ENCODE peak calls at places on chromosomes 2 and 18, in nine cellular contexts. S is kidney epithelial cell, M is upper lobe of left lung, B is astrocyte of the spinal cord, K is pancreas, U is small intestine, D is cardiac fibroblast, J is adipocyte, L is heart right ventricle. F is an unnamed sample.

GRCh38 chr18:58965291-58965929 is 100.7 kb downstream of the ZNF532 start:
- DNase-seq in L (no peak), K (no peak), M (no peak), S (no peak), B (no peak), D (no peak), U (no peak), J (no peak), F (no peak)

GRCh38 chr2:217178366-217178765 is 318.5 kb upstream of the TNP1 start:
- DNase-seq in B (no peak), J (no peak), L (no peak), M (no peak), S (no peak), K (no peak), D (no peak), U (no peak), F (no peak)

GRCh38 chr2:49044265-49044664 is 110.0 kb downstream of the FSHR start:
- DNase-seq in M (no peak), D (no peak), S (no peak), U (peak), B (no peak), L (no peak), J (no peak), K (no peak), F (no peak)

GRCh38 chr2:53859354-53860159 is at the start of gene GPR75:
- DNase-seq in M (peak), K (peak), U (peak), B (peak), J (peak), S (no peak), L (peak), D (peak), F (no peak)

GRCh38 chr18:58618822-58619553 is 9.9 kb downstream of the ALPK2 start:
- DNase-seq in U (no peak), M (no peak), D (no peak), J (no peak), L (no peak), S (no peak), B (peak), K (no peak), F (no peak)

GRCh38 chr2:16908671-16909070 is 243.0 kb upstream of the CYRIA start:
- DNase-seq in L (no peak), J (no peak), B (peak), U (no peak), K (no peak), S (no peak), D (peak), M (no peak), F (no peak)

GRCh38 chr18:57931038-57931437 is 113.0 kb upstream of the NEDD4L start:
- DNase-seq in B (no peak), L (no peak), U (peak), S (no peak), M (no peak), J (no peak), K (no peak), D (no peak), F (peak)

GRCh38 chr2:24617431-24617830 is 126.4 kb downstream of the NCOA1 start:
- DNase-seq in B (no peak), U (peak), J (no peak), K (no peak), S (no peak), M (no peak), L (no peak), D (no peak), F (no peak)

GRCh38 chr18:23259701-23260661 is 124.7 kb downstream of the CABLES1 start:
- DNase-seq in J (peak), D (peak), M (peak), B (peak), K (peak), U (peak), S (no peak), L (peak), F (peak)

GRCh38 chr2:54763636-54764291 is 40.3 kb downstream of the EML6 start:
- DNase-seq in K (no peak), B (no peak), J (no peak), U (peak), S (no peak), L (no peak), D (no peak), M (no peak), F (peak)

GRCh38 chr18:7601249-7601620 is 34.1 kb downstream of the PTPRM start:
- DNase-seq in U (no peak), S (peak), D (peak), B (peak), K (no peak), J (peak), M (no peak), L (no peak), F (no peak)

GRCh38 chr2:118835739-118836410 is 11.6 kb downstream of the EN1 start:
- DNase-seq in U (no peak), K (no peak), J (no peak), L (no peak), B (no peak), M (peak), D (no peak), S (no peak), F (no peak)

GRCh38 chr18:79791141-79791972 is 6.4 kb upstream of the KCNG2 start:
- DNase-seq in M (no peak), D (peak), L (peak), U (peak), K (no peak), J (peak), B (peak), S (peak), F (no peak)

GRCh38 chr2:128684523-128684922 is 365.9 kb upstream of the HS6ST1 start:
- DNase-seq in D (no peak), B (no peak), K (no peak), J (no peak), S (no peak), M (no peak), U (no peak), L (no peak), F (no peak)

GRCh38 chr2:165745916-165746315 is 48.1 kb downstream of the GALNT3 start:
- DNase-seq in K (no peak), L (no peak), J (peak), D (peak), S (peak), B (peak), M (no peak), U (no peak), F (no peak)

GRCh38 chr2:26892133-26892532 is 44.2 kb downstream of the DPYSL5 start:
- DNase-seq in B (no peak), L (no peak), K (no peak), J (no peak), S (no peak), U (no peak), D (no peak), M (no peak), F (no peak)

GRCh38 chr2:221490506-221491060 is 81.5 kb downstream of the EPHA4 start:
- DNase-seq in K (no peak), L (no peak), M (no peak), B (no peak), S (no peak), D (no peak), U (no peak), J (no peak), F (no peak)

GRCh38 chr2:26575836-26576564 is 65.2 kb downstream of the CIB4 start:
- DNase-seq in L (no peak), M (peak), U (no peak), J (no peak), B (no peak), S (no peak), D (no peak), K (no peak), F (no peak)

GRCh38 chr2:62099050-62099449 is 96.9 kb upstream of the B3GNT2 start:
- DNase-seq in S (no peak), U (no peak), K (no peak), M (no peak), B (no peak), L (no peak), J (no peak), D (no peak), F (peak)

GRCh38 chr2:191710411-191710900 is 32.5 kb downstream of the NABP1 start:
- DNase-seq in J (peak), U (no peak), L (no peak), S (no peak), K (no peak), D (peak), B (peak), M (no peak), F (no peak)

GRCh38 chr2:43714164-43714563 is 37.9 kb upstream of the C1GALT1C1L start:
- DNase-seq in B (no peak), K (no peak), U (no peak), D (peak), J (peak), S (no peak), M (no peak), L (no peak), F (no peak)

GRCh38 chr2:38163006-38163405 is 87.1 kb upstream of the CYP1B1 start:
- DNase-seq in D (no peak), K (no peak), B (no peak), J (no peak), L (no peak), M (no peak), U (no peak), S (no peak), F (peak)

GRCh38 chr18:33375829-33376228 is 64.7 kb downstream of the CCDC178 start:
- DNase-seq in K (no peak), M (no peak), U (peak), B (no peak), J (no peak), D (no peak), S (no peak), L (no peak), F (no peak)

GRCh38 chr2:66794571-66794970 is 359.6 kb downstream of the MEIS1 start:
- DNase-seq in K (no peak), J (no peak), D (no peak), U (no peak), S (no peak), L (no peak), M (no peak), B (no peak), F (no peak)

GRCh38 chr2:182020319-182021055 is 34.8 kb downstream of the PPP1R1C start:
- DNase-seq in D (peak), J (peak), K (no peak), B (peak), U (no peak), L (no peak), M (no peak), S (no peak), F (no peak)

GRCh38 chr2:239257511-239257937 is 143.3 kb downstream of the HDAC4 start:
- DNase-seq in D (peak), B (peak), J (peak), K (no peak), L (no peak), M (no peak), S (peak), U (no peak), F (no peak)

GRCh38 chr2:188976545-188977268 is 2.5 kb downstream of the COL3A1 start:
- DNase-seq in M (no peak), U (peak), B (peak), S (no peak), L (no peak), J (peak), K (no peak), D (peak), F (peak)

GRCh38 chr2:46684661-46685060 is 205.3 kb downstream of the TMEM247 start:
- DNase-seq in S (no peak), D (no peak), L (no peak), U (no peak), M (no peak), K (no peak), B (no peak), J (no peak), F (no peak)

GRCh38 chr2:100611079-100612029 is 48.6 kb downstream of the PDCL3 start:
- DNase-seq in M (no peak), J (no peak), K (no peak), L (no peak), U (no peak), D (no peak), B (no peak), S (no peak), F (no peak)

GRCh38 chr2:127568128-127568527 is 32.6 kb downstream of the MYO7B start:
- DNase-seq in D (no peak), L (no peak), S (no peak), J (no peak), U (no peak), M (no peak), K (no peak), B (no peak), F (no peak)

GRCh38 chr18:61855992-61856378 is 36.8 kb downstream of the RNF152 start:
- DNase-seq in K (no peak), S (no peak), B (no peak), L (no peak), J (no peak), D (no peak), U (no peak), M (no peak), F (no peak)

GRCh38 chr18:61854578-61854977 is 38.2 kb downstream of the RNF152 start:
- DNase-seq in J (peak), D (peak), S (no peak), M (no peak), K (no peak), U (no peak), L (no peak), B (peak), F (no peak)

GRCh38 chr18:61852496-61852895 is 40.3 kb downstream of the RNF152 start:
- DNase-seq in M (no peak), J (no peak), U (no peak), L (no peak), S (no peak), B (no peak), D (peak), K (no peak), F (no peak)

GRCh38 chr18:61851940-61852451 is 40.8 kb downstream of the RNF152 start:
- DNase-seq in J (peak), K (no peak), B (peak), S (no peak), D (peak), U (no peak), L (no peak), M (no peak), F (no peak)

DNA sequence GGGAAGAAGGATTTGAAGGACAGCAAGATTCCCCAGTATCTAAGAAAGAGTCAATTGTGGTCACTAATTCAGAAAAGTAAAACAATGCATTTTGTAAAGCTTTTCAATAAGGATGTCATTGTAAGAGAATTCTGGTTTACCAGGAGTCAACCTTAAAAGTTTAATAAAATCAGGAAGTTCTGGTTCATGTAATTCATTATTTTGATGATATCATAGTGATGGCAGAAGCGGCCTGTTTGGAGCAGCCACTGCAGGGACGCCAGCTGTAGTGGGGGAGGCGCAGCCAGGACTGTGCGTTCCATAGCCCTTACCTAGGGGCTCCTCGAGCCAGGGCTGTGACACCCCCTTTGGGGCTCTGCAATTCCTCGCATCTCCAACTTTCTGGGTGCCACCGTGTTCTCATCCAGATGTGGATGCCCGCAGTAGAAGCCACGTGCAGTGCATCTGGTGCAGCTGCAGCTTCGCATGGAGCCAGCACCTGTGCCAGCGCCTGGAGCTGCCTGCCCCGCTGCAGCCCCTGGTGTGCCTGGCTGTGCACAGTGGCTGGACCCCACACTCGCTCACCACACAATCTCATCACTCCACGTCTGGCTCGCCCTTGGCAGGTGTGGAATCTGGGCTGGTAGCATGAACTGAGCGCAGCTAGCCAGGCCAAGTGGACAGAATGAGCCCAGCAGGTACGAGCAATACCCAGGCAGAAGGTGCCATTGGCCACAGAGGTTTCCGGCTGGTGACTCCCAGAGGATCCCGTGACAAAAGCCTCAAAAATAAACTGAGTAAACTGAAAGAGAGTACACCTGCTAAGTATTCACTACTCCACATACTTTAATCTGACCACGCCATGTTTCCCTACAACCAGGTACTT is 37.4 kb downstream of the RNF152 start:
- DNase-seq in L (no peak), D (no peak), J (no peak), B (no peak), M (peak), S (no peak), U (no peak), K (no peak), F (no peak)
- H3K4me3 ChIP-seq in L (no peak), D (no peak), J (no peak), B (no peak), M (no peak), S (no peak), U (no peak), K (no peak), F (no peak)

DNA sequence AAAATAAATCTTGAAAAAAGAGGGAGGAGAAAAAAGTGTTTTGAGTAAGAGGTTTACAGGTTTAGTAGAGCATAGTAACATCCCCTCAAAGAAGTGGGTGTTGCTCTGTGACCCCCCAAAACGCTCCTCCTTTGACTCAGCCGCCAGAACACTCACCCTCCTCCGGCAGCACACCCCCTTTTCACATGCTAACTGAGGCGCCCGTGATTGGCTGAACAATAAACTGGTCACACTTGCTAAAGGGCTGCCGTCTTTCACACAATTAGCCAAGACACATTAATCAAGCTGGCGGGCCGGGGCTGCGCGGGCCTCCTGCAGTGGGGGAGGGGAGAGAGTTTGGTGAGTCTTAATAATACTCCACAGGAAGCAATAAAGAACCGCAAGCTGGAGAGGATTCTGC is 52.4 kb downstream of the CDK15 start:
- DNase-seq in L (no peak), J (no peak), S (no peak), B (peak), D (no peak), K (no peak), U (no peak), M (peak), F (no peak)
- H3K4me3 ChIP-seq in L (no peak), J (no peak), S (no peak), B (no peak), D (no peak), K (no peak), U (no peak), M (no peak), F (no peak)

DNA sequence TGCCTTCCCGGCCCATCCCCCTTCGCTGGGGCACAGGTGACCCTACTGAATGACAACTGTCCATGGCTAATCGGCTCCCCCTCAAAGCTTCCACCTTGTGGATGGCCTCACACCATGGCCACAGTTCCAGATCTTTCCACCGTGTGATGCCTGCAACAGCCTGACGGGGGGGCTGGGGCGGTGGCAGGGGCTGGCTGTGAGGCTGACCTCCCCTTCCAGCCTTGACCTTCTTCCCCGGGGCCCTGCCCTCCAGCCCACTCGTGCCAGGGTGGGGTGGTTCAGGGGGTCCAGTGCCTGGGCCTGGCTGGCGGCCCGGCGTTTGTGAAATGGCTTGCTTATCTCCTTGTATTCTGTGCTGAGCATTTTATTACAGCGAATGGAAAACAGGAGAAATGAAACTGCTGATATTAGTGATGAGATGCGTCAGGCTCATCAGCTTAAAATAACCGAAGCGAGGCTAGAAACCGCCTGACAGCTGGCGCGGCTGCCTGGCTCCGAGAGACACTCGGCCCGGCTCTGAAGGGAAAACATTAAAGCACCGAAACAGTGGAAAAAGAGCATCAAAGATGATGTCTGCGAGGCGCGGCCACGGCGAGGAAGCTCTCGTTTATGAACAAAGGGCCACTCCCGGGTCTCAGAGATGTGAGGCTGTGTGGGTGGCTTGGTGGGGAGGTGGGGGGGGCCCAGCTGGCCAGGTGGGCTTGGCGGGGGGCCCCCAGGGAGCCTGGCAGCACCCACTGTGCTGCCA is 916 bp upstream of the PDCD1 start:
- DNase-seq in J (no peak), K (no peak), U (peak), B (no peak), D (peak), L (peak), S (no peak), M (peak), F (no peak)
- H3K4me3 ChIP-seq in J (peak), K (no peak), U (peak), B (no peak), D (peak), L (peak), S (no peak), M (no peak), F (no peak)

GRCh38 chr2:236634203-236634602 is 64.6 kb downstream of the ACKR3 start:
- DNase-seq in D (no peak), U (no peak), B (no peak), S (no peak), L (no peak), M (no peak), K (no peak), J (no peak), F (no peak)
- H3K4me3 ChIP-seq in D (no peak), U (no peak), B (no peak), S (no peak), L (no peak), M (no peak), K (no peak), J (no peak), F (no peak)

F was measured in OCI-LY7.